ENCODE peak calls at places on chromosomes 3 and 15, in ten cellular contexts. One of them, this sample, is unnamed.

GRCh38 chr15:35925634-35926380 is 379.8 kb upstream of the DPH6 start:
- DNase-seq in K562: no peak
- DNase-seq in aorta: no peak
- DNase-seq in cardiac muscle cell: no peak
- DNase-seq in upper lobe of left lung: no peak
- DNase-seq in body of pancreas: no peak
- DNase-seq in A549: no peak
- DNase-seq in tibial artery: no peak
- DNase-seq in hepatocyte: peak; percentile 4
- DNase-seq in Peyer's patch: no peak
- DNase-seq in this sample: no peak

GRCh38 chr15:100115066-100115710 is 226.6 kb downstream of the ADAMTS17 start:
- DNase-seq in K562: no peak
- DNase-seq in aorta: peak; percentile 46
- DNase-seq in cardiac muscle cell: no peak
- DNase-seq in upper lobe of left lung: no peak
- DNase-seq in body of pancreas: no peak
- DNase-seq in A549: no peak
- DNase-seq in tibial artery: no peak
- DNase-seq in hepatocyte: no peak
- DNase-seq in Peyer's patch: no peak
- DNase-seq in this sample: no peak

GRCh38 chr15:65089206-65089824 is 12.8 kb downstream of the KBTBD13 start:
- DNase-seq in K562: no peak
- DNase-seq in aorta: peak; percentile 75
- DNase-seq in cardiac muscle cell: peak; percentile 38
- DNase-seq in upper lobe of left lung: peak; percentile 76
- DNase-seq in body of pancreas: no peak
- DNase-seq in A549: no peak
- DNase-seq in tibial artery: no peak
- DNase-seq in hepatocyte: peak; percentile 69
- DNase-seq in Peyer's patch: no peak
- DNase-seq in this sample: no peak

GRCh38 chr15:88498991-88499390 is 31.5 kb downstream of the MRPS11 start:
- DNase-seq in K562: no peak
- DNase-seq in aorta: no peak
- DNase-seq in cardiac muscle cell: peak; percentile 33
- DNase-seq in upper lobe of left lung: no peak
- DNase-seq in body of pancreas: no peak
- DNase-seq in A549: no peak
- DNase-seq in tibial artery: no peak
- DNase-seq in hepatocyte: no peak
- DNase-seq in Peyer's patch: no peak
- DNase-seq in this sample: no peak

GRCh38 chr3:197555281-197556261 is at the start of gene BDH1:
- DNase-seq in K562: no peak
- DNase-seq in aorta: peak; percentile 80
- DNase-seq in cardiac muscle cell: peak; percentile 49
- DNase-seq in upper lobe of left lung: peak; percentile 92
- DNase-seq in body of pancreas: peak; percentile 58
- DNase-seq in A549: peak; percentile 7
- DNase-seq in tibial artery: no peak
- DNase-seq in hepatocyte: peak; percentile 69
- DNase-seq in Peyer's patch: peak; percentile 56
- DNase-seq in this sample: no peak

GRCh38 chr3:5294360-5294759 is 106.9 kb downstream of the EDEM1 start:
- DNase-seq in K562: no peak
- DNase-seq in aorta: no peak
- DNase-seq in cardiac muscle cell: no peak
- DNase-seq in upper lobe of left lung: no peak
- DNase-seq in body of pancreas: no peak
- DNase-seq in A549: no peak
- DNase-seq in tibial artery: no peak
- DNase-seq in hepatocyte: no peak
- DNase-seq in Peyer's patch: no peak
- DNase-seq in this sample: no peak

GRCh38 chr15:68383161-68384074 is 48.5 kb downstream of the ITGA11 start:
- DNase-seq in K562: peak; percentile 59
- DNase-seq in aorta: no peak
- DNase-seq in cardiac muscle cell: peak; percentile 41
- DNase-seq in upper lobe of left lung: no peak
- DNase-seq in body of pancreas: peak; percentile 32
- DNase-seq in A549: peak; percentile 68
- DNase-seq in tibial artery: peak; percentile 30
- DNase-seq in hepatocyte: peak; percentile 44
- DNase-seq in Peyer's patch: no peak
- DNase-seq in this sample: no peak

GRCh38 chr3:144109944-144110343 is 138.3 kb downstream of the DIPK2A start:
- DNase-seq in K562: no peak
- DNase-seq in aorta: no peak
- DNase-seq in cardiac muscle cell: no peak
- DNase-seq in upper lobe of left lung: no peak
- DNase-seq in body of pancreas: no peak
- DNase-seq in A549: no peak
- DNase-seq in tibial artery: no peak
- DNase-seq in hepatocyte: no peak
- DNase-seq in Peyer's patch: no peak
- DNase-seq in this sample: no peak

GRCh38 chr15:65824941-65825544 is 33.0 kb upstream of the DENND4A start:
- DNase-seq in K562: no peak
- DNase-seq in aorta: no peak
- DNase-seq in cardiac muscle cell: no peak
- DNase-seq in upper lobe of left lung: no peak
- DNase-seq in body of pancreas: peak; percentile 33
- DNase-seq in A549: no peak
- DNase-seq in tibial artery: peak; percentile 62
- DNase-seq in hepatocyte: no peak
- DNase-seq in Peyer's patch: no peak
- DNase-seq in this sample: no peak

GRCh38 chr3:35639251-35640185 is at the start of gene ARPP21:
- DNase-seq in K562: no peak
- DNase-seq in aorta: peak; percentile 79
- DNase-seq in cardiac muscle cell: peak; percentile 61
- DNase-seq in upper lobe of left lung: peak; percentile 83
- DNase-seq in body of pancreas: peak; percentile 19
- DNase-seq in A549: peak; percentile 46
- DNase-seq in tibial artery: no peak
- DNase-seq in hepatocyte: peak; percentile 31
- DNase-seq in Peyer's patch: no peak
- DNase-seq in this sample: peak; percentile 86

GRCh38 chr3:138079901-138080300 is 35.5 kb downstream of the DZIP1L start:
- DNase-seq in K562: no peak
- DNase-seq in aorta: no peak
- DNase-seq in cardiac muscle cell: no peak
- DNase-seq in upper lobe of left lung: no peak
- DNase-seq in body of pancreas: no peak
- DNase-seq in A549: no peak
- DNase-seq in tibial artery: no peak
- DNase-seq in hepatocyte: no peak
- DNase-seq in Peyer's patch: no peak
- DNase-seq in this sample: no peak

GRCh38 chr15:60397772-60398445 is at the start of gene ANXA2:
- DNase-seq in K562: peak; percentile 97
- DNase-seq in aorta: peak; percentile 96
- DNase-seq in cardiac muscle cell: peak; percentile 50
- DNase-seq in upper lobe of left lung: peak; percentile 97
- DNase-seq in body of pancreas: peak; percentile 84
- DNase-seq in A549: peak; percentile 95
- DNase-seq in tibial artery: peak; percentile 85
- DNase-seq in hepatocyte: peak; percentile 97
- DNase-seq in Peyer's patch: peak; percentile 80
- DNase-seq in this sample: no peak

GRCh38 chr15:60396964-60397771 is 618 bp downstream of the ANXA2 start:
- DNase-seq in K562: peak; percentile 85
- DNase-seq in aorta: peak; percentile 87
- DNase-seq in cardiac muscle cell: peak; percentile 83
- DNase-seq in upper lobe of left lung: peak; percentile 94
- DNase-seq in body of pancreas: peak; percentile 51
- DNase-seq in A549: peak; percentile 87
- DNase-seq in tibial artery: peak; percentile 81
- DNase-seq in hepatocyte: peak; percentile 88
- DNase-seq in Peyer's patch: peak; percentile 66
- DNase-seq in this sample: no peak

GRCh38 chr15:60396100-60396499 is 1.7 kb downstream of the ANXA2 start:
- DNase-seq in K562: no peak
- DNase-seq in aorta: no peak
- DNase-seq in cardiac muscle cell: no peak
- DNase-seq in upper lobe of left lung: no peak
- DNase-seq in body of pancreas: peak; percentile 11
- DNase-seq in A549: peak; percentile 69
- DNase-seq in tibial artery: no peak
- DNase-seq in hepatocyte: no peak
- DNase-seq in Peyer's patch: no peak
- DNase-seq in this sample: no peak

GRCh38 chr15:60395276-60396011 is 2.3 kb downstream of the ANXA2 start:
- DNase-seq in K562: no peak
- DNase-seq in aorta: no peak
- DNase-seq in cardiac muscle cell: no peak
- DNase-seq in upper lobe of left lung: no peak
- DNase-seq in body of pancreas: no peak
- DNase-seq in A549: no peak
- DNase-seq in tibial artery: no peak
- DNase-seq in hepatocyte: no peak
- DNase-seq in Peyer's patch: no peak
- DNase-seq in this sample: no peak

GRCh38 chr15:60396560-60396963 is 1.2 kb downstream of the ANXA2 start:
- DNase-seq in K562: no peak
- DNase-seq in aorta: no peak
- DNase-seq in cardiac muscle cell: no peak
- DNase-seq in upper lobe of left lung: no peak
- DNase-seq in body of pancreas: no peak
- DNase-seq in A549: peak; percentile 80
- DNase-seq in tibial artery: no peak
- DNase-seq in hepatocyte: no peak
- DNase-seq in Peyer's patch: no peak
- DNase-seq in this sample: no peak
- H3K27ac ChIP-seq in K562: peak overlapping the region; percentile 92
- H3K27ac ChIP-seq in aorta: peak overlapping the region; percentile 100
- H3K27ac ChIP-seq in cardiac muscle cell: no peak overlapping the region
- H3K27ac ChIP-seq in upper lobe of left lung: peak overlapping the region; percentile 100
- H3K27ac ChIP-seq in body of pancreas: peak overlapping the region; percentile 96
- H3K27ac ChIP-seq in A549: peak overlapping the region; percentile 99
- H3K27ac ChIP-seq in tibial artery: peak overlapping the region; percentile 99
- H3K27ac ChIP-seq in hepatocyte: peak overlapping the region; percentile 100
- H3K27ac ChIP-seq in Peyer's patch: peak overlapping the region; percentile 98
- H3K27ac ChIP-seq in this sample: no peak overlapping the region

GRCh38 chr3:32376098-32376497 is 15.6 kb upstream of the CMTM7 start:
- DNase-seq in K562: no peak
- DNase-seq in aorta: no peak
- DNase-seq in cardiac muscle cell: no peak
- DNase-seq in upper lobe of left lung: no peak
- DNase-seq in body of pancreas: no peak
- DNase-seq in A549: no peak
- DNase-seq in tibial artery: no peak
- DNase-seq in hepatocyte: no peak
- DNase-seq in Peyer's patch: no peak
- DNase-seq in this sample: no peak
- H3K27ac ChIP-seq in K562: no peak overlapping the region
- H3K27ac ChIP-seq in aorta: no peak overlapping the region
- H3K27ac ChIP-seq in cardiac muscle cell: no peak overlapping the region
- H3K27ac ChIP-seq in upper lobe of left lung: no peak overlapping the region
- H3K27ac ChIP-seq in body of pancreas: no peak overlapping the region
- H3K27ac ChIP-seq in A549: no peak overlapping the region
- H3K27ac ChIP-seq in tibial artery: no peak overlapping the region
- H3K27ac ChIP-seq in hepatocyte: no peak overlapping the region
- H3K27ac ChIP-seq in Peyer's patch: no peak overlapping the region
- H3K27ac ChIP-seq in this sample: no peak overlapping the region

GRCh38 chr3:13332158-13332557 is 88.0 kb downstream of the NUP210 start:
- DNase-seq in K562: no peak
- DNase-seq in aorta: no peak
- DNase-seq in cardiac muscle cell: no peak
- DNase-seq in upper lobe of left lung: no peak
- DNase-seq in body of pancreas: peak; percentile 81
- DNase-seq in A549: no peak
- DNase-seq in tibial artery: no peak
- DNase-seq in hepatocyte: no peak
- DNase-seq in Peyer's patch: peak; percentile 79
- DNase-seq in this sample: no peak
- H3K27ac ChIP-seq in K562: no peak overlapping the region
- H3K27ac ChIP-seq in aorta: no peak overlapping the region
- H3K27ac ChIP-seq in cardiac muscle cell: peak overlapping the region; percentile 34
- H3K27ac ChIP-seq in upper lobe of left lung: no peak overlapping the region
- H3K27ac ChIP-seq in body of pancreas: peak overlapping the region; percentile 75
- H3K27ac ChIP-seq in A549: no peak overlapping the region
- H3K27ac ChIP-seq in tibial artery: no peak overlapping the region
- H3K27ac ChIP-seq in hepatocyte: no peak overlapping the region
- H3K27ac ChIP-seq in Peyer's patch: no peak overlapping the region
- H3K27ac ChIP-seq in this sample: no peak overlapping the region

DNA sequence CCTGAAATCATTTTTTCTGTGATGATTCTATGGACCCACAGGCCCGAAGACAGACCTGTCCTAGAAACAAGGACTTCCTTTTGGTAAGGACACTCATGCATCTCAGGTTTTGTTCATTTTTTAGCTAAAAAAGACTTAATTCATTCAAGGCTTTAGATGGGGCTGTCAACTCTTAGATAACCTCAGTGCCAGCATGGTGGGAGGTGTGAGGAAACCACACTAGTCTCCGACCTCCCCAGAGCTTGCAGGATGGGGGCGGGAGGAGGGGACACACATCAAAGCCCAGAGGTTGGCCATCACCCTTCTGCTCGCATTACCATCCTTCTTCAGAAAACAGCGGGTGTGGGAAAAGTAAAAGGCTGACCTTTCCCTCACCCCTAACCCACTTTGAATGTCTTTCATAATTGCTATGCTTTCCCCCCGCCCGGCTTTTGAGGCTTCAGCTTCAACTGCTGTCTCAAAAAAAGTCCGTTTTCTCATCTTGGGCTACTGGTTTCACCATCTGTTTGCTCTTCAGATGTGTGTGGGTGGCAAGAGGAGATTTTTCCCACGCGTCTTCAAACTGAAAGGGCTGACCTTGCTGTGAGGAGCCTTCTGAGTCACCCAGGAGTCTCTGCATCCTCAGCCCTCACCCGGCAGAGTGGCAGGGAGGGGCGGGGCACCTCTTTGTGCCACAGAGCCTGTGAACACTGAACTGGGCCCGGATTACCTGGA is 27.6 kb upstream of the CXCR6 start:
- DNase-seq in K562: peak; percentile 38
- DNase-seq in aorta: no peak
- DNase-seq in cardiac muscle cell: no peak
- DNase-seq in upper lobe of left lung: peak; percentile 60
- DNase-seq in body of pancreas: no peak
- DNase-seq in A549: peak; percentile 44
- DNase-seq in tibial artery: no peak
- DNase-seq in hepatocyte: peak; percentile 59
- DNase-seq in Peyer's patch: peak; percentile 74
- DNase-seq in this sample: no peak
- H3K27ac ChIP-seq in K562: no peak overlapping the region
- H3K27ac ChIP-seq in aorta: no peak overlapping the region
- H3K27ac ChIP-seq in cardiac muscle cell: no peak overlapping the region
- H3K27ac ChIP-seq in upper lobe of left lung: no peak overlapping the region
- H3K27ac ChIP-seq in body of pancreas: no peak overlapping the region
- H3K27ac ChIP-seq in A549: no peak overlapping the region
- H3K27ac ChIP-seq in tibial artery: no peak overlapping the region
- H3K27ac ChIP-seq in hepatocyte: no peak overlapping the region
- H3K27ac ChIP-seq in Peyer's patch: peak overlapping the region; percentile 40
- H3K27ac ChIP-seq in this sample: no peak overlapping the region

DNA sequence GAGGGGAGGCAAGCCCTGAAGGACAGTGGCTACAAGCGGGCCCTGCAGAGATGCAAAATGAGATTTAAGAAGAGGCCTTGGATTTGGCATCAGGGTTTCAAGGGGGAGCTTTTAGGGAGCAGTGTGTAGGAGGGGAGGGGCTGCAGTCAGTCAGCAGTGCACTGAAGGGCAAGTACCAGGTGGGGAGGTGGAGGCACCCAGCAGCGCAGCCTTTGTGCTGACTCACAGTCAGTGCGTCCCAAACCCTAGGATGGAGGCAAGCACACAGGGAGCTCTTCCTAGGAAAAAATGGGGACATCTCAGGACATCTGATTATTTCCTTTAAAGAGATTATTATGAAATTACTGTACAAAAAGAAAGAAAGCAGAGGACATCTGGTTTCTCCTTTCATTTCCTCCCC is 80.0 kb downstream of the AAGAB start:
- DNase-seq in K562: no peak
- DNase-seq in aorta: no peak
- DNase-seq in cardiac muscle cell: no peak
- DNase-seq in upper lobe of left lung: no peak
- DNase-seq in body of pancreas: no peak
- DNase-seq in A549: no peak
- DNase-seq in tibial artery: peak; percentile 11
- DNase-seq in hepatocyte: no peak
- DNase-seq in Peyer's patch: no peak
- DNase-seq in this sample: no peak
- H3K27ac ChIP-seq in K562: no peak overlapping the region
- H3K27ac ChIP-seq in aorta: no peak overlapping the region
- H3K27ac ChIP-seq in cardiac muscle cell: no peak overlapping the region
- H3K27ac ChIP-seq in upper lobe of left lung: no peak overlapping the region
- H3K27ac ChIP-seq in body of pancreas: no peak overlapping the region
- H3K27ac ChIP-seq in A549: peak overlapping the region; percentile 84
- H3K27ac ChIP-seq in tibial artery: no peak overlapping the region
- H3K27ac ChIP-seq in hepatocyte: peak overlapping the region; percentile 30
- H3K27ac ChIP-seq in Peyer's patch: peak overlapping the region; percentile 82
- H3K27ac ChIP-seq in this sample: peak overlapping the region; percentile 76

This sample was measured in caudate nucleus.